ENCODE peak calls at places on chromosomes 3 and 15, in five cellular contexts. U is spleen, V is colonic mucosa, K is endothelial cell of umbilical vein, R is endodermal cell. F is an unnamed sample. For H3K4me1, the result is how much of the 10 kb centered on the place peaks cover.

GRCh38 chr15:88897456-88898194 is 2.3 kb upstream of the HAPLN3 start:
- DNase-seq in U (peak), V (peak), K (peak), R (peak), F (peak)

GRCh38 chr3:161028485-161029018 is 76.6 kb downstream of the B3GALNT1 start:
- DNase-seq in U (no peak), V (no peak), K (no peak), R (no peak), F (no peak)

GRCh38 chr15:66908503-66909095 is 156.8 kb upstream of the SMAD3 start:
- DNase-seq in U (no peak), V (no peak), K (no peak), R (peak), F (no peak)

GRCh38 chr15:57914350-57915055 is 151.0 kb downstream of the ALDH1A2 start:
- DNase-seq in U (no peak), V (peak), K (peak), R (no peak), F (peak)

GRCh38 chr3:191030491-191030890 is 168.0 kb upstream of the GMNC start:
- DNase-seq in U (no peak), V (no peak), K (no peak), R (no peak), F (no peak)

GRCh38 chr3:69941439-69942176 is 57.9 kb upstream of the SAMMSON start:
- DNase-seq in U (no peak), V (no peak), K (no peak), R (no peak), F (no peak)

GRCh38 chr3:128965280-128965679 is 28.6 kb downstream of the CFAP92 start:
- DNase-seq in U (no peak), V (no peak), K (no peak), R (no peak), F (no peak)

GRCh38 chr3:81974754-81975153 is 213.3 kb upstream of the GBE1 start:
- DNase-seq in U (no peak), V (no peak), K (no peak), R (no peak), F (no peak)

GRCh38 chr15:90845201-90845949 is 23.0 kb upstream of the FURIN start:
- DNase-seq in U (peak), V (no peak), K (no peak), R (no peak), F (no peak)

GRCh38 chr3:53216723-53217122 is 39.1 kb downstream of the TKT start:
- DNase-seq in U (no peak), V (no peak), K (no peak), R (peak), F (peak)

GRCh38 chr3:57949779-57950618 is 58.2 kb upstream of the FLNB start:
- DNase-seq in U (peak), V (no peak), K (peak), R (no peak), F (no peak)

GRCh38 chr3:44208086-44208485 is 33.6 kb upstream of the TOPAZ1 start:
- DNase-seq in U (no peak), V (no peak), K (no peak), R (no peak), F (no peak)

GRCh38 chr3:48214225-48214624 is 9.1 kb upstream of the CAMP start:
- DNase-seq in U (no peak), V (no peak), K (no peak), R (no peak), F (no peak)

GRCh38 chr3:184332370-184333090 is 4.9 kb upstream of the FAM131A start:
- DNase-seq in U (no peak), V (no peak), K (peak), R (no peak), F (no peak)

GRCh38 chr3:14884665-14885064 is 62.7 kb upstream of the NR2C2 start:
- DNase-seq in U (peak), V (no peak), K (no peak), R (no peak), F (no peak)

GRCh38 chr15:62848631-62849050 is 193.9 kb upstream of the TPM1 start:
- DNase-seq in U (no peak), V (no peak), K (peak), R (peak), F (no peak)

GRCh38 chr15:62849316-62850129 is 193.0 kb upstream of the TPM1 start:
- DNase-seq in U (no peak), V (no peak), K (no peak), R (peak), F (no peak)

GRCh38 chr15:62846131-62846804 is 196.3 kb upstream of the TPM1 start:
- DNase-seq in U (no peak), V (no peak), K (no peak), R (peak), F (no peak)

GRCh38 chr15:62846805-62847481 is 195.6 kb upstream of the TPM1 start:
- DNase-seq in U (no peak), V (no peak), K (no peak), R (peak), F (no peak)

GRCh38 chr15:62847900-62848489 is 194.6 kb upstream of the TPM1 start:
- DNase-seq in U (no peak), V (peak), K (peak), R (peak), F (peak)
- H3K27ac ChIP-seq in U (no peak), V (no peak), K (peak), R (no peak), F (no peak)

GRCh38 chr3:72597756-72598195 is 250.5 kb downstream of the SHQ1 start:
- DNase-seq in U (no peak), V (no peak), K (no peak), R (peak), F (no peak)
- H3K4me1 ChIP-seq in U (under half), V (under half), K (under half), R (under half), F (under half)

GRCh38 chr15:40512440-40512839 is 41.7 kb downstream of the CHST14 start:
- DNase-seq in U (no peak), V (no peak), K (no peak), R (peak), F (no peak)
- H3K4me3 ChIP-seq in U (no peak), V (no peak), K (no peak), R (no peak), F (no peak)

GRCh38 chr3:117736851-117737250 is 1027.3 kb downstream of the TUSC7 start:
- DNase-seq in U (no peak), V (no peak), K (no peak), R (no peak), F (no peak)
- H3K27ac ChIP-seq in U (no peak), V (no peak), K (no peak), R (no peak), F (no peak)

GRCh38 chr15:55780292-55780691 is 37.3 kb upstream of the PRTG start:
- DNase-seq in U (no peak), V (no peak), K (no peak), R (no peak), F (no peak)
- H3K4me1 ChIP-seq in U (under half), V (under half), K (under half), R (under half), F (under half)

GRCh38 chr15:87653646-87654045 is 602.9 kb downstream of the NTRK3 start:
- DNase-seq in U (no peak), V (no peak), K (no peak), R (no peak), F (no peak)
- H3K4me3 ChIP-seq in U (no peak), V (no peak), K (no peak), R (no peak), F (no peak)

F was measured in lower lobe of right lung.